ENCODE peak calls at places on chromosomes 2 and 18, in five cellular contexts. J is right atrium auricular region, O is H4, I is left cardiac atrium, Y is mesothelial cell of epicardium. X is an unnamed sample.

GRCh38 chr2:3959372-3959771 is 256.0 kb downstream of the DCDC2C start:
- DNase-seq in J (no peak), Y (no peak), O (no peak), I (no peak), X (no peak)

GRCh38 chr18:374735-375168 is 106.9 kb upstream of the THOC1 start:
- DNase-seq in J (no peak), I (no peak), Y (no peak), O (no peak), X (no peak)

GRCh38 chr2:219272995-219273394 is 6.2 kb upstream of the DNAJB2 start:
- DNase-seq in I (no peak), J (no peak), Y (no peak), O (no peak), X (no peak)

GRCh38 chr2:207162319-207162718 is 3.4 kb downstream of the KLF7 start:
- DNase-seq in Y (no peak), J (no peak), O (no peak), I (no peak), X (no peak)

GRCh38 chr2:74873678-74874640 is 40.0 kb downstream of the HK2 start:
- DNase-seq in I (no peak), J (no peak), O (no peak), Y (no peak), X (no peak)

GRCh38 chr18:69880083-69880482 is 67.6 kb downstream of the CD226 start:
- DNase-seq in Y (no peak), I (no peak), J (no peak), O (no peak), X (no peak)

GRCh38 chr2:7288484-7288883 is 371.3 kb downstream of the RNF144A start:
- DNase-seq in O (no peak), J (no peak), Y (no peak), I (no peak), X (no peak)

GRCh38 chr18:9557250-9557943 is 57.0 kb downstream of the PPP4R1 start:
- DNase-seq in I (no peak), J (no peak), Y (no peak), O (no peak), X (no peak)

GRCh38 chr18:79639072-79639829 is 40.4 kb upstream of the CTDP1 start:
- DNase-seq in O (no peak), J (no peak), I (no peak), Y (no peak), X (no peak)

GRCh38 chr2:46378616-46379015 is 81.4 kb downstream of the EPAS1 start:
- DNase-seq in O (no peak), J (no peak), I (no peak), Y (peak), X (no peak)

GRCh38 chr2:35858216-35858615 is 497.4 kb upstream of the CRIM1 start:
- DNase-seq in J (no peak), O (no peak), I (no peak), Y (no peak), X (no peak)

GRCh38 chr2:117989854-117990438 is 23.9 kb downstream of the CCDC93 start:
- DNase-seq in I (no peak), J (no peak), Y (no peak), O (no peak), X (no peak)

GRCh38 chr18:48876590-48876989 is 74.2 kb downstream of the SMAD7 start:
- DNase-seq in O (no peak), I (peak), Y (no peak), J (no peak), X (no peak)

GRCh38 chr2:234587341-234588053 is 90.6 kb upstream of the ARL4C start:
- DNase-seq in J (no peak), I (no peak), O (no peak), Y (no peak), X (no peak)

GRCh38 chr2:181394741-181395437 is 62.3 kb upstream of the ITGA4 start:
- DNase-seq in J (no peak), O (no peak), I (no peak), Y (no peak), X (no peak)

GRCh38 chr2:11750917-11751316 is 4.5 kb downstream of the LPIN1 start:
- DNase-seq in I (no peak), J (no peak), Y (no peak), O (no peak), X (no peak)

GRCh38 chr2:71992036-71992435 is 155.6 kb downstream of the CYP26B1 start:
- DNase-seq in Y (no peak), O (no peak), I (no peak), J (peak), X (no peak)

GRCh38 chr2:16324971-16325612 is 340.5 kb downstream of the CYRIA start:
- DNase-seq in I (no peak), J (no peak), Y (no peak), O (no peak), X (no peak)

GRCh38 chr2:98786179-98786578 is 55.2 kb upstream of the MGAT4A start:
- DNase-seq in O (no peak), J (no peak), I (no peak), Y (no peak), X (no peak)

GRCh38 chr2:11389048-11389413 is 44.6 kb upstream of the ROCK2 start:
- DNase-seq in Y (no peak), I (no peak), J (no peak), O (no peak), X (no peak)

GRCh38 chr2:46268986-46269385 is 28.2 kb upstream of the EPAS1 start:
- DNase-seq in O (peak), I (no peak), Y (no peak), J (no peak), X (no peak)

GRCh38 chr2:235373171-235373570 is 120.7 kb upstream of the AGAP1 start:
- DNase-seq in J (no peak), O (no peak), Y (no peak), I (no peak), X (no peak)

GRCh38 chr2:206783718-206784117 is 18.3 kb downstream of the FASTKD2 start:
- DNase-seq in Y (no peak), I (no peak), J (no peak), O (no peak), X (no peak)

GRCh38 chr18:9835112-9835755 is 50.5 kb upstream of the TXNDC2 start:
- DNase-seq in O (no peak), Y (no peak), I (no peak), J (no peak), X (no peak)

GRCh38 chr2:86770816-86771215 is 19.9 kb downstream of the CD8A start:
- DNase-seq in I (no peak), O (no peak), Y (no peak), J (no peak), X (no peak)

GRCh38 chr2:239268082-239268481 is 132.7 kb downstream of the HDAC4 start:
- DNase-seq in J (no peak), I (no peak), O (peak), Y (no peak), X (no peak)

GRCh38 chr2:44707945-44708645 is 233.4 kb upstream of the SIX3 start:
- DNase-seq in J (no peak), Y (no peak), I (no peak), O (no peak), X (no peak)

GRCh38 chr2:85308951-85309555 is 18.7 kb downstream of the TGOLN2 start:
- DNase-seq in Y (no peak), O (peak), I (peak), J (peak), X (no peak)

GRCh38 chr18:48725596-48725995 is 186.8 kb downstream of the CTIF start:
- DNase-seq in Y (no peak), O (no peak), I (no peak), J (no peak), X (no peak)

GRCh38 chr2:134836986-134837385 is 1.4 kb upstream of the ACMSD start:
- DNase-seq in I (no peak), O (no peak), Y (no peak), J (no peak), X (no peak)

GRCh38 chr2:188598551-188598950 is 306.9 kb downstream of the GULP1 start:
- DNase-seq in O (no peak), J (no peak), Y (no peak), I (no peak), X (no peak)

GRCh38 chr2:216713691-216714411 is 18.5 kb upstream of the IGFBP5 start:
- DNase-seq in J (no peak), I (peak), O (peak), Y (no peak), X (no peak)

GRCh38 chr18:12254137-12254819 is at the start of gene CIDEA:
- DNase-seq in Y (peak), J (no peak), O (no peak), I (no peak), X (no peak)

GRCh38 chr2:42132066-42132965 is 36.8 kb upstream of the EML4 start:
- DNase-seq in O (peak), I (no peak), Y (no peak), J (no peak), X (no peak)

GRCh38 chr2:47662547-47662946 is 120.4 kb upstream of the MSH6 start:
- DNase-seq in Y (no peak), J (no peak), O (no peak), I (no peak), X (no peak)

GRCh38 chr2:12486205-12487118 is 230.3 kb upstream of the TRIB2 start:
- DNase-seq in J (no peak), O (no peak), Y (no peak), I (peak), X (no peak)